ENCODE peak calls at places on chromosomes 11 and 22, in eight cellular contexts. U is heart right ventricle, Y is Caco-2, Q is heart left ventricle, W is lower leg skin, Z is astrocyte of the cerebellum, M is BJ, C is dorsolateral prefrontal cortex. H is an unnamed sample.

GRCh38 chr11:7552666-7553065 is 38.9 kb downstream of the PPFIBP2 start:
- DNase-seq in Q (no peak), M (no peak), Z (no peak), W (no peak), U (no peak), Y (no peak), C (no peak), H (no peak)

GRCh38 chr11:16185042-16185441 is 171.3 kb downstream of the SOX6 start:
- DNase-seq in Z (no peak), M (no peak), W (no peak), U (no peak), Q (no peak), C (no peak), Y (no peak), H (no peak)

GRCh38 chr11:135006800-135007199 is 594.8 kb upstream of the B3GAT1 start:
- DNase-seq in M (no peak), Y (no peak), U (no peak), W (peak; percentile 49), C (peak; percentile 55), Q (no peak), Z (no peak), H (no peak)

GRCh38 chr22:31707519-31707918 is 42.4 kb downstream of the PRR14L start:
- DNase-seq in C (no peak), Q (no peak), Z (no peak), U (no peak), Y (no peak), M (no peak), W (no peak), H (no peak)

GRCh38 chr11:117794144-117794543 is 2.9 kb downstream of the DSCAML1 start:
- DNase-seq in M (no peak), Z (no peak), Q (no peak), W (no peak), U (no peak), Y (no peak), C (no peak), H (no peak)

GRCh38 chr22:23365961-23366360 is 185.7 kb downstream of the BCR start:
- DNase-seq in Q (no peak), W (peak; percentile 52), U (no peak), C (no peak), M (no peak), Z (no peak), Y (no peak), H (no peak)

GRCh38 chr11:869399-870126 is 26.9 kb downstream of the TSPAN4 start:
- DNase-seq in Z (no peak), M (no peak), W (no peak), U (no peak), C (no peak), Q (no peak), Y (no peak), H (no peak)

GRCh38 chr22:48407256-48407955 is 1420.3 kb downstream of the BRD1 start:
- DNase-seq in Z (no peak), Q (no peak), Y (no peak), U (no peak), C (no peak), W (peak; percentile 42), M (no peak), H (no peak)

GRCh38 chr11:103537904-103538502 is 428.8 kb downstream of the DYNC2H1 start:
- DNase-seq in U (no peak), W (no peak), C (no peak), Y (no peak), Q (no peak), M (no peak), Z (no peak), H (no peak)

GRCh38 chr11:134159652-134160051 is 64.1 kb downstream of the NCAPD3 start:
- DNase-seq in Z (no peak), M (no peak), U (no peak), W (no peak), Y (no peak), Q (no peak), C (no peak), H (no peak)

GRCh38 chr22:37999236-37999635 is 14.9 kb upstream of the SOX10 start:
- DNase-seq in C (no peak), Y (no peak), M (no peak), U (no peak), Q (no peak), W (no peak), Z (no peak), H (peak; percentile 66)

GRCh38 chr11:7671347-7671746 is 2.0 kb downstream of the CYB5R2 start:
- DNase-seq in Z (no peak), W (no peak), Y (no peak), M (no peak), U (no peak), Q (no peak), C (no peak), H (no peak)

GRCh38 chr11:29051935-29052334 is 943.7 kb downstream of the METTL15 start:
- DNase-seq in C (no peak), W (no peak), Y (no peak), Z (no peak), U (no peak), M (no peak), Q (no peak), H (no peak)

GRCh38 chr11:67415501-67416304 is at the start of gene CARNS1:
- DNase-seq in Z (no peak), W (no peak), Y (no peak), U (no peak), Q (no peak), M (no peak), C (no peak), H (no peak)

GRCh38 chr11:61254403-61255025 is 13.5 kb downstream of the PGA5 start:
- DNase-seq in M (no peak), W (no peak), Y (peak; percentile 69), Z (peak; percentile 26), U (peak; percentile 44), Q (peak; percentile 77), C (peak; percentile 62), H (peak; percentile 35)

DNA sequence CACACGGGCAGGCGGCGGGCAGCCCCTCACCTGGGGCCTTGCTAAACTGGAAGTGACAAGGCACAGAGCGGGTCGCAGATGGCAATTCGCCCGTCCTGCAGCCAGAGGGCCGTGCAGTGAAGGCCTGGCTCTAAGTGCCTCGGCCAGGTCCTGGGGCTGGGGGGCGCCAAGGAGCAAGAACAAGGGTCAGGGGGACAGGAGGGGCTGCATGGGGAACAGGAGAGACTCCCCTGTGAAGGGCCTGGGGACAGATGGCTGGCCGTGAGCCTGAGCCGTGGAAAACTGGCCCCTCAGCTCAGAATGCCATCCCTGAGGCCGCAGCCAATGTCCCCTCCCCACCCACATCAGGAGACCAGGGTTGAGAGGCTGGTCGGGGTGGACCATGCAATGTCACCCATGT is 60.0 kb downstream of the RTL6 start:
- DNase-seq in C (no peak), Y (no peak), W (peak; percentile 63), Z (no peak), U (no peak), Q (no peak), M (no peak), H (no peak)
- TF ChIP-seq CTCF in C (no peak), Y (no peak), W (no peak), Z (no peak), U (no peak), Q (no peak), M (no peak), H (no peak)

GRCh38 chr11:107956543-107956942 is 28.3 kb downstream of the RAB39A start:
- DNase-seq in C (no peak), U (no peak), M (no peak), Y (no peak), Z (no peak), Q (no peak), W (peak; percentile 3), H (no peak)

GRCh38 chr11:107962181-107962580 is 33.9 kb downstream of the RAB39A start:
- DNase-seq in W (no peak), U (no peak), C (no peak), M (no peak), Z (no peak), Q (no peak), Y (no peak), H (no peak)

GRCh38 chr11:107953506-107953905 is 25.3 kb downstream of the RAB39A start:
- DNase-seq in Q (no peak), Z (no peak), C (no peak), W (no peak), Y (no peak), U (no peak), M (no peak), H (no peak)

GRCh38 chr11:107961480-107961879 is 33.2 kb downstream of the RAB39A start:
- DNase-seq in M (no peak), W (no peak), Z (no peak), U (no peak), Q (no peak), Y (no peak), C (no peak), H (no peak)

GRCh38 chr11:107957109-107957588 is 28.9 kb downstream of the RAB39A start:
- DNase-seq in W (peak; percentile 78), U (no peak), C (no peak), Q (no peak), Z (no peak), M (peak; percentile 9), Y (no peak), H (no peak)
- H3K4me3 ChIP-seq in W (no peak overlapping the region), U (no peak overlapping the region), C (no peak overlapping the region), Q (no peak overlapping the region), Z (no peak overlapping the region), M (no peak overlapping the region), Y (no peak overlapping the region), H (no peak overlapping the region)

DNA sequence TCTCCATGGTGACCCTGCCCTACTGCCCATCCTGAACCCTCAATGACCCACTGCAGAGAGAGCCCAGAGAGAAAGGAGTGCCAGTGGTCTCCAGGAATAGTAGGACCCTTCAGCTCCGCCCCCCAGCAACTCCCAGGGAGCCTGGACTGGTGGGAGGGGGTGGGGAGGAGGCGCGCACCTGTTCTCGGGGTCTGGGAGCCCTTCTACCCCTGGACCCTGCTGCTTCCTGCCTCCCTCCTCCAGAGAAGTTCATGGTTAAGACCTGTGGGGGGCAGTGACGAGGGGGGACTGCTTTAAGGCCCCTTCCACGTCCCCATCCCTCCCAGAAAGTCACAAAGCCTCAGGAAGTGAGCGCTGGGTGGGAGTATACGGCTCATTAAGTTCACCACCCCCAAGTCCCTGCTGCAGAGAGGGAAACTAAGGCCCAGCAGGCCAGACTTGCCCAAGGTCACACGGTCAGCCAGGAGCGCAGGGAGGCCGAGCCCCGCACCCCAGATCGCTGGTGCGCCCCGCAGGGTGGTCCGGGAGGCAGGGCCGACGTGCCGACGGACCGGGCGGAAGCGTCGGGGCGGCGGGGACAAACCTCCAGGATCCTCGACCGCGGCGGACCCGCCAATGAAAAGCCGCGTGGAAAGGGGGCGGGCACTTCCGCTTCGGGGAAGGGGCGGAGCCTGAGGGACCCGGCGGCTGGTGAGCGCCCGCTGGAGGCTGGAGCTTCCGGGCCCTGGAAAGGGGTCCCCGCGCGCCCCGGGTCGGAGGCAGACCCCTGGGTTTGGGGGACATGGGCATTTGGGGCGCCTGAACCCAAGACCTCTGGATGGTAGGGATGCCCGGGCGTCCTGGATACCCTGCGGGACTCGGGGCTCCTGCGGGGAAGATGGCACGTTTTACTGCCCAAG is at the start of the genes NUDT22 and TRPT1:
- DNase-seq in W (peak; percentile 99), Y (peak; percentile 82), C (peak; percentile 94), M (no peak), U (peak; percentile 94), Z (no peak), Q (peak; percentile 95), H (no peak)
- TF ChIP-seq CTCF in W (no peak), Y (peak; percentile 29), C (peak; percentile 12), M (peak; percentile 42), U (peak; percentile 9), Z (peak; percentile 37), Q (no peak), H (peak; percentile 40)

DNA sequence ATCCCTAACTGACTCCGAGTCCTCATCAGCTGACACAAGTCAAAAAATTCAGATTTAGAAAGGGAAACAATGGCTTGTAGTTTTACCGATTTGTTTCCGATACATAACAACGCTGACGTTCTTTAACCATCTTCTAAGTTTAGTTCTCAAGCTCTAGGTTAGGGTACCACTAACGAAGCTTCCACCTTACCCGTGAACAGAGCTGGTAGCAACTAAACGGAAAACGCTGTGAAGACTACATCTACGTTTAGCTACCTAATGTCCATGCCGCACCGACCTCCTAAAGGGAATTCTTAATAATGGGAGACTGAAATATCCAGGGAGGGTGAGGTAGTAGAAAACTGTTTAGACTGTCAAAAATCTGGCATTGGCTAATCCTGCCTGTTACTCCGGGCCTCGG is 1.0 kb downstream of the NUP98 start:
- DNase-seq in Q (no peak), C (no peak), Z (no peak), Y (peak; percentile 2), M (no peak), U (no peak), W (peak; percentile 37), H (no peak)
- H3K4me3 ChIP-seq in Q (peak overlapping the region; percentile 90), C (peak overlapping the region; percentile 96), Z (peak overlapping the region; percentile 98), Y (peak overlapping the region; percentile 59), M (peak overlapping the region; percentile 56), U (peak overlapping the region; percentile 71), W (peak overlapping the region; percentile 93), H (peak overlapping the region; percentile 98)